ENCODE peak calls at places on chromosomes 12 and 14, in eight cellular contexts. P, U, W, I, F, T, R and Z are unnamed samples.

GRCh38 chr12:131598717-131599116 is 112.2 kb upstream of the SFSWAP start:
- DNase-seq in T (no peak), P (no peak), W (no peak), F (no peak), R (no peak), I (no peak), U (no peak), Z (no peak)

GRCh38 chr12:108547633-108548172 is 13.3 kb downstream of the SART3 start:
- DNase-seq in W (no peak), F (no peak), I (no peak), T (no peak), P (no peak), R (no peak), U (no peak), Z (no peak)

GRCh38 chr12:27861428-27862167 is 81.6 kb upstream of the MANSC4 start:
- DNase-seq in T (no peak), I (no peak), U (peak), W (no peak), R (no peak), P (no peak), F (no peak), Z (no peak)

GRCh38 chr14:32038876-32039275 is 38.2 kb upstream of the ARHGAP5 start:
- DNase-seq in F (no peak), P (no peak), T (no peak), W (no peak), U (no peak), R (peak), I (no peak), Z (no peak)

GRCh38 chr12:48078901-48079300 is 27.0 kb downstream of the SENP1 start:
- DNase-seq in F (peak), P (peak), R (peak), I (no peak), U (no peak), T (peak), W (no peak), Z (no peak)

GRCh38 chr12:113439606-113440030 is 17.4 kb downstream of the SDSL start:
- DNase-seq in I (no peak), W (peak), P (no peak), F (peak), U (no peak), T (peak), R (peak), Z (no peak)

GRCh38 chr12:47885012-47885501 is 19.7 kb downstream of the VDR start:
- DNase-seq in R (no peak), P (no peak), F (no peak), W (no peak), T (no peak), I (no peak), U (no peak), Z (no peak)

GRCh38 chr12:94397401-94397800 is 62.3 kb downstream of the CEP83 start:
- DNase-seq in I (no peak), T (no peak), R (no peak), F (no peak), W (no peak), P (no peak), U (no peak), Z (no peak)

GRCh38 chr14:105447651-105448640 is 26.7 kb upstream of the CRIP2 start:
- DNase-seq in P (no peak), I (no peak), W (no peak), F (no peak), U (no peak), R (no peak), T (no peak), Z (no peak)

GRCh38 chr12:96368687-96369086 is 31.6 kb downstream of the CDK17 start:
- DNase-seq in W (no peak), T (no peak), I (no peak), U (no peak), P (no peak), R (no peak), F (no peak), Z (no peak)

GRCh38 chr12:96371138-96371786 is 29.0 kb downstream of the CDK17 start:
- DNase-seq in W (peak), R (no peak), P (no peak), U (no peak), I (no peak), F (no peak), T (no peak), Z (no peak)

GRCh38 chr12:96365604-96366230 is 34.5 kb downstream of the CDK17 start:
- DNase-seq in T (no peak), W (no peak), F (no peak), I (no peak), R (peak), U (no peak), P (no peak), Z (no peak)

GRCh38 chr12:96366255-96366654 is 34.0 kb downstream of the CDK17 start:
- DNase-seq in I (no peak), R (no peak), U (no peak), F (no peak), T (no peak), W (no peak), P (no peak), Z (no peak)

DNA sequence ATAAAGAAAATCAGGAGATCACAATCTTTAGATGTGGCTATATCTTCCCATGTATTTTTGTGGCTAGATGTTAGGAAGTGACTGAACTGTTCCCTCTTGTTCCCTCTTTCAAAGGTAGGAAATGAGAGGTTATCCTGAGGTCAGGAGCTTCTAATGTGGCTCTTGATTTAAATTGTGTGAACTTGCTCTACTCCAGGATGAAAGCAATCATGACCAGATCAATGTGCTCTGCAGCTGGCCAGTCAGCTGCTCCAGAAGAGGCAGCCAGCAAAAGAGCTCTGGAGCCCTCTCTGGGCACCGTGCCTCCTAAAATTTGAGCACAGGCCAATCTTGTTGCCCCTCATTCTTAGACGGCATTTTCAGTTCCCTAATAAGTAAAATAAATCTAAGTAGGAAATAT is 32.0 kb downstream of the CDK17 start:
- DNase-seq in R (peak), P (no peak), T (no peak), F (no peak), I (no peak), U (no peak), W (no peak), Z (no peak)
- H3K27ac ChIP-seq in R (no peak), P (no peak), T (no peak), F (no peak), I (no peak), U (peak), W (no peak), Z (no peak)

DNA sequence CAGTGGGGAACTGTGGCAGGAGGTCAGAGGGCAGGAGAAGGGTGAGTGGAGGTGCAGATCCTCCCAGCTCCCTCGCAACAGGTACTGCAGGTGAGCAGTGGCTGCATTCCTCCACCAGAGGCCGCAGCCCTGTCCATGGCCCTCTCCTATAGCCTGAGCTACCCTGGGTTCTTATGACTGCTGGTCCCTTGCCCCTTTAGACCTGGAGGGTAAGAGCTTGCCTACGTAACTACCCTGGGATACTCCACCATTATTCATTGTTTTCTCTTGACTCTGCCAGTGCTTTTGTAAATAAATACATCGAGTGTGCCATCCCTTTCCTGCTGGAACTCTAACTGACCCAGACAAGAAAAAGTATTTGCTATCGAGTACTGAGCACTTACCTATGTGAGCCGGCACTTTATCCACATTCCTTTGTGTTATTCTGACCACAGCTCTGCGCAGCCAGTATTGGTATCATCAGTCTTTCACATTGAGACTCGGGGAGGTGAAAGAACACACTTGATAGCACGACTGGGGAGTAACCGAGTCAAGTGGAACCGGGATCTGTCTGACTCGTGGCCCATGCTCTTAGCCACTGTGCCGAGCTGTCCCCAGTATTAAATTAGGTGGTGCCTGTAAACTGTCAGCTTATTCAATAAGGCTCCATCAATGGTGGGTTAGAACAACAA is 38.5 kb downstream of the LTBP2 start:
- DNase-seq in I (peak), T (no peak), F (peak), P (no peak), R (peak), U (no peak), W (peak), Z (peak)
- TF ChIP-seq CTCF in I (peak), T (peak), F (no peak), P (peak), R (no peak), U (no peak), W (peak), Z (no peak)

GRCh38 chr14:100675664-100676063 is 51.0 kb upstream of the DLK1 start:
- DNase-seq in W (no peak), T (peak), P (no peak), F (no peak), U (no peak), I (no peak), R (no peak), Z (no peak)
- H3K27ac ChIP-seq in W (no peak), T (no peak), P (no peak), F (peak), U (no peak), I (no peak), R (no peak), Z (peak)

GRCh38 chr12:13194462-13195110 is 1.9 kb upstream of the EMP1 start:
- DNase-seq in R (no peak), P (no peak), F (peak), U (no peak), W (peak), I (no peak), T (no peak), Z (no peak)

GRCh38 chr12:13192719-13193118 is 3.8 kb upstream of the EMP1 start:
- DNase-seq in F (no peak), T (no peak), R (no peak), W (no peak), P (no peak), I (no peak), U (no peak), Z (no peak)

GRCh38 chr12:13195848-13196301 is 651 bp upstream of the EMP1 start:
- DNase-seq in I (no peak), R (peak), W (no peak), P (no peak), U (peak), F (no peak), T (no peak), Z (no peak)

GRCh38 chr12:13195244-13195643 is 1.3 kb upstream of the EMP1 start:
- DNase-seq in W (no peak), F (no peak), T (peak), R (peak), P (no peak), U (no peak), I (no peak), Z (no peak)

GRCh38 chr12:13193403-13194100 is 3.0 kb upstream of the EMP1 start:
- DNase-seq in U (no peak), W (no peak), F (no peak), P (no peak), R (no peak), T (no peak), I (no peak), Z (no peak)
- TF ChIP-seq CTCF in U (no peak), W (no peak), F (no peak), P (no peak), R (no peak), T (no peak), I (no peak), Z (no peak)